ENCODE peak calls at places on chromosomes 2 and 18, in six cellular contexts. One of them, this sample, is unnamed.

GRCh38 chr2:61536086-61536722 is 2.0 kb downstream of the XPO1 start:
- DNase-seq in neuronal stem cell: no peak
- DNase-seq in mesenchymal stem cell: peak
- DNase-seq in IMR-90: peak
- DNase-seq in H1: no peak
- DNase-seq in trophoblast cell: no peak
- DNase-seq in this sample: no peak

GRCh38 chr2:154699560-154699901 is 1.0 kb downstream of the KCNJ3 start:
- DNase-seq in neuronal stem cell: no peak
- DNase-seq in mesenchymal stem cell: no peak
- DNase-seq in IMR-90: no peak
- DNase-seq in H1: no peak
- DNase-seq in trophoblast cell: no peak
- DNase-seq in this sample: no peak

GRCh38 chr2:105438104-105438929 is 39.5 kb upstream of the FHL2 start:
- DNase-seq in neuronal stem cell: no peak
- DNase-seq in mesenchymal stem cell: peak
- DNase-seq in IMR-90: peak
- DNase-seq in H1: no peak
- DNase-seq in trophoblast cell: no peak
- DNase-seq in this sample: no peak

GRCh38 chr2:197159681-197160211 is 150.8 kb downstream of the ANKRD44 start:
- DNase-seq in neuronal stem cell: no peak
- DNase-seq in mesenchymal stem cell: peak
- DNase-seq in IMR-90: peak
- DNase-seq in H1: no peak
- DNase-seq in trophoblast cell: peak
- DNase-seq in this sample: no peak

GRCh38 chr2:240822280-240822847 is 2.3 kb upstream of the KIF1A start:
- DNase-seq in neuronal stem cell: no peak
- DNase-seq in mesenchymal stem cell: no peak
- DNase-seq in IMR-90: no peak
- DNase-seq in H1: no peak
- DNase-seq in trophoblast cell: no peak
- DNase-seq in this sample: no peak

GRCh38 chr2:60586081-60586480 is 32.6 kb upstream of the BCL11A start:
- DNase-seq in neuronal stem cell: no peak
- DNase-seq in mesenchymal stem cell: no peak
- DNase-seq in IMR-90: no peak
- DNase-seq in H1: peak
- DNase-seq in trophoblast cell: no peak
- DNase-seq in this sample: no peak

GRCh38 chr2:172040311-172040710 is 40.6 kb downstream of the METAP1D start:
- DNase-seq in neuronal stem cell: no peak
- DNase-seq in mesenchymal stem cell: no peak
- DNase-seq in IMR-90: no peak
- DNase-seq in H1: no peak
- DNase-seq in trophoblast cell: no peak
- DNase-seq in this sample: no peak

GRCh38 chr18:44342946-44343345 is 337.7 kb upstream of the SETBP1 start:
- DNase-seq in neuronal stem cell: no peak
- DNase-seq in mesenchymal stem cell: no peak
- DNase-seq in IMR-90: no peak
- DNase-seq in H1: no peak
- DNase-seq in trophoblast cell: no peak
- DNase-seq in this sample: no peak

GRCh38 chr18:48733854-48734253 is 195.0 kb downstream of the CTIF start:
- DNase-seq in neuronal stem cell: no peak
- DNase-seq in mesenchymal stem cell: no peak
- DNase-seq in IMR-90: no peak
- DNase-seq in H1: no peak
- DNase-seq in trophoblast cell: no peak
- DNase-seq in this sample: no peak

GRCh38 chr2:215454519-215454918 is 18.7 kb upstream of the FN1 start:
- DNase-seq in neuronal stem cell: peak
- DNase-seq in mesenchymal stem cell: peak
- DNase-seq in IMR-90: no peak
- DNase-seq in H1: no peak
- DNase-seq in trophoblast cell: peak
- DNase-seq in this sample: no peak

GRCh38 chr2:69375494-69376353 is 11.3 kb downstream of the GFPT1 start:
- DNase-seq in neuronal stem cell: no peak
- DNase-seq in mesenchymal stem cell: peak
- DNase-seq in IMR-90: peak
- DNase-seq in H1: no peak
- DNase-seq in trophoblast cell: peak
- DNase-seq in this sample: no peak

GRCh38 chr2:168687314-168687713 is 115.1 kb upstream of the NOSTRIN start:
- DNase-seq in neuronal stem cell: no peak
- DNase-seq in mesenchymal stem cell: peak
- DNase-seq in IMR-90: peak
- DNase-seq in H1: no peak
- DNase-seq in trophoblast cell: peak
- DNase-seq in this sample: no peak

GRCh38 chr18:3447035-3447894 is 2.7 kb upstream of the TGIF1 start:
- DNase-seq in neuronal stem cell: no peak
- DNase-seq in mesenchymal stem cell: peak
- DNase-seq in IMR-90: peak
- DNase-seq in H1: peak
- DNase-seq in trophoblast cell: peak
- DNase-seq in this sample: peak

GRCh38 chr2:2843969-2844548 is 513.0 kb upstream of the MYT1L start:
- DNase-seq in neuronal stem cell: no peak
- DNase-seq in mesenchymal stem cell: no peak
- DNase-seq in IMR-90: no peak
- DNase-seq in H1: no peak
- DNase-seq in trophoblast cell: peak
- DNase-seq in this sample: no peak

GRCh38 chr2:84546551-84546950 is 30.3 kb downstream of the DNAH6 start:
- DNase-seq in neuronal stem cell: no peak
- DNase-seq in mesenchymal stem cell: no peak
- DNase-seq in IMR-90: no peak
- DNase-seq in H1: no peak
- DNase-seq in trophoblast cell: no peak
- DNase-seq in this sample: no peak

GRCh38 chr2:176421291-176422050 is 152.2 kb downstream of the MTX2 start:
- DNase-seq in neuronal stem cell: no peak
- DNase-seq in mesenchymal stem cell: peak
- DNase-seq in IMR-90: peak
- DNase-seq in H1: no peak
- DNase-seq in trophoblast cell: peak
- DNase-seq in this sample: no peak

GRCh38 chr2:35978218-35978617 is 377.4 kb upstream of the CRIM1 start:
- DNase-seq in neuronal stem cell: no peak
- DNase-seq in mesenchymal stem cell: peak
- DNase-seq in IMR-90: no peak
- DNase-seq in H1: no peak
- DNase-seq in trophoblast cell: no peak
- DNase-seq in this sample: no peak

GRCh38 chr2:8642332-8643078 is 39.4 kb upstream of the ID2 start:
- DNase-seq in neuronal stem cell: peak
- DNase-seq in mesenchymal stem cell: no peak
- DNase-seq in IMR-90: no peak
- DNase-seq in H1: no peak
- DNase-seq in trophoblast cell: peak
- DNase-seq in this sample: no peak

GRCh38 chr2:135245055-135245454 is 193.0 kb downstream of the RAB3GAP1 start:
- DNase-seq in neuronal stem cell: no peak
- DNase-seq in mesenchymal stem cell: peak
- DNase-seq in IMR-90: peak
- DNase-seq in H1: no peak
- DNase-seq in trophoblast cell: peak
- DNase-seq in this sample: no peak

GRCh38 chr2:54422072-54422581 is 34.0 kb upstream of the SPTBN1 start:
- DNase-seq in neuronal stem cell: no peak
- DNase-seq in mesenchymal stem cell: no peak
- DNase-seq in IMR-90: no peak
- DNase-seq in H1: no peak
- DNase-seq in trophoblast cell: no peak
- DNase-seq in this sample: no peak

GRCh38 chr2:195407782-195408181 is 249.2 kb upstream of the SLC39A10 start:
- DNase-seq in neuronal stem cell: no peak
- DNase-seq in mesenchymal stem cell: peak
- DNase-seq in IMR-90: peak
- DNase-seq in H1: no peak
- DNase-seq in trophoblast cell: peak
- DNase-seq in this sample: no peak

GRCh38 chr2:124193706-124194105 is 168.6 kb downstream of the CNTNAP5 start:
- DNase-seq in neuronal stem cell: no peak
- DNase-seq in mesenchymal stem cell: no peak
- DNase-seq in IMR-90: no peak
- DNase-seq in H1: no peak
- DNase-seq in trophoblast cell: no peak
- DNase-seq in this sample: no peak

GRCh38 chr2:42087857-42088195 is 40.0 kb downstream of the PKDCC start:
- DNase-seq in neuronal stem cell: no peak
- DNase-seq in mesenchymal stem cell: no peak
- DNase-seq in IMR-90: no peak
- DNase-seq in H1: no peak
- DNase-seq in trophoblast cell: no peak
- DNase-seq in this sample: no peak

GRCh38 chr18:67310826-67311225 is 205.7 kb downstream of the DSEL start:
- DNase-seq in neuronal stem cell: no peak
- DNase-seq in mesenchymal stem cell: peak
- DNase-seq in IMR-90: peak
- DNase-seq in H1: no peak
- DNase-seq in trophoblast cell: no peak
- DNase-seq in this sample: no peak

GRCh38 chr2:143560724-143561123 is 431.5 kb downstream of the ARHGAP15 start:
- DNase-seq in neuronal stem cell: no peak
- DNase-seq in mesenchymal stem cell: no peak
- DNase-seq in IMR-90: no peak
- DNase-seq in H1: no peak
- DNase-seq in trophoblast cell: no peak
- DNase-seq in this sample: no peak

GRCh38 chr2:121080013-121080772 is 204.8 kb downstream of the TFCP2L1 start:
- DNase-seq in neuronal stem cell: peak
- DNase-seq in mesenchymal stem cell: peak
- DNase-seq in IMR-90: peak
- DNase-seq in H1: peak
- DNase-seq in trophoblast cell: peak
- DNase-seq in this sample: peak

GRCh38 chr2:238107525-238108422 is 7.6 kb downstream of the ESPNL start:
- DNase-seq in neuronal stem cell: no peak
- DNase-seq in mesenchymal stem cell: no peak
- DNase-seq in IMR-90: no peak
- DNase-seq in H1: peak
- DNase-seq in trophoblast cell: peak
- DNase-seq in this sample: peak

GRCh38 chr2:86243272-86243671 is 44.0 kb downstream of the MRPL35 start:
- DNase-seq in neuronal stem cell: no peak
- DNase-seq in mesenchymal stem cell: no peak
- DNase-seq in IMR-90: no peak
- DNase-seq in H1: no peak
- DNase-seq in trophoblast cell: no peak
- DNase-seq in this sample: no peak

GRCh38 chr2:241738040-241738686 is 3.7 kb downstream of the D2HGDH start:
- DNase-seq in neuronal stem cell: no peak
- DNase-seq in mesenchymal stem cell: no peak
- DNase-seq in IMR-90: no peak
- DNase-seq in H1: no peak
- DNase-seq in trophoblast cell: no peak
- DNase-seq in this sample: no peak

GRCh38 chr2:60675309-60675708 is 80.8 kb upstream of the PAPOLG start:
- DNase-seq in neuronal stem cell: no peak
- DNase-seq in mesenchymal stem cell: no peak
- DNase-seq in IMR-90: no peak
- DNase-seq in H1: no peak
- DNase-seq in trophoblast cell: no peak
- DNase-seq in this sample: no peak

GRCh38 chr2:42229949-42230348 is 60.8 kb downstream of the EML4 start:
- DNase-seq in neuronal stem cell: no peak
- DNase-seq in mesenchymal stem cell: no peak
- DNase-seq in IMR-90: no peak
- DNase-seq in H1: no peak
- DNase-seq in trophoblast cell: no peak
- DNase-seq in this sample: no peak

DNA sequence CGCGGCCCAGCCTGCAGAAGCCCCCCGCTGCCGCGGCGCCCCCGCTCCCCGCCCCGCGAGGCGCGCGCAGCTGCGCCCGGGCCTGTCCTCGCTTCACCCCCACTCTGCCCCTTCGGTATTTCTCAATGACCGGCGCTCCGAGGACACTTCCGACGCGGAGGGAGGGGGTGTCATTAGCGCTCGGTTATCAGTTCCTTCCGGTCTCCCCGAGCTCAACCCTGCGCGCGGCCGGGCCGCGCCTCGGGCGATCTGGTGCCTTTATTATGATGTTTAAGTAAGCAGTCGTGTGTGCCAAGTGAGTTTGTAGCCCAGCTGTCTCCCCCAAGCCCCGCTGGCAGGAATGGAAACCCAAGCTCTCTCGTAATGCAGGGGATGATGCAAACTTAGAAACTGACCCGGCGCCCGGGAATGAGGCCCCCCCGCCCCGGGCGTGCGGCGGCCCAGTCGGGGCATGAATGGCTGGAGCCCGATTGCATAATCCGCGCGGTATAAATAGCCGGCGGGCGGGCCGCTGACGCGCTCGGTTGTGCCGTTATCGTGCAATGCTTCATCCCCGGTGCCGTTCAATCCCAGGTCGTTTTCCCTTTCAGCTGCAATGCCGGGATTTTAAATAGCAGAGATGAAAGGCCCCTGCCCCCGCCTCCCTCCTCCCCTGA is 3.9 kb upstream of the SPRED2 start:
- DNase-seq in neuronal stem cell: peak
- DNase-seq in mesenchymal stem cell: peak
- DNase-seq in IMR-90: peak
- DNase-seq in H1: peak
- DNase-seq in trophoblast cell: peak
- DNase-seq in this sample: peak
- H4K91ac ChIP-seq in neuronal stem cell: no peak
- H4K91ac ChIP-seq in mesenchymal stem cell: peak
- H4K91ac ChIP-seq in IMR-90: peak
- H4K91ac ChIP-seq in H1: peak
- H4K91ac ChIP-seq in trophoblast cell: peak
- H4K91ac ChIP-seq in this sample: no peak

GRCh38 chr2:47905454-47906260 is 641 bp downstream of the FBXO11 start:
- DNase-seq in neuronal stem cell: peak
- DNase-seq in mesenchymal stem cell: peak
- DNase-seq in IMR-90: peak
- DNase-seq in H1: peak
- DNase-seq in trophoblast cell: peak
- DNase-seq in this sample: peak
- H4K8ac ChIP-seq in neuronal stem cell: peak
- H4K8ac ChIP-seq in mesenchymal stem cell: peak
- H4K8ac ChIP-seq in IMR-90: peak
- H4K8ac ChIP-seq in H1: peak
- H4K8ac ChIP-seq in trophoblast cell: peak
- H4K8ac ChIP-seq in this sample: no peak

GRCh38 chr2:26599387-26599786 is 41.8 kb downstream of the CIB4 start:
- DNase-seq in neuronal stem cell: no peak
- DNase-seq in mesenchymal stem cell: no peak
- DNase-seq in IMR-90: no peak
- DNase-seq in H1: no peak
- DNase-seq in trophoblast cell: no peak
- DNase-seq in this sample: no peak
- H4K91ac ChIP-seq in neuronal stem cell: no peak
- H4K91ac ChIP-seq in mesenchymal stem cell: no peak
- H4K91ac ChIP-seq in IMR-90: no peak
- H4K91ac ChIP-seq in H1: no peak
- H4K91ac ChIP-seq in trophoblast cell: no peak
- H4K91ac ChIP-seq in this sample: no peak

GRCh38 chr2:22377251-22377650 is 1007.7 kb upstream of the KLHL29 start:
- DNase-seq in neuronal stem cell: no peak
- DNase-seq in mesenchymal stem cell: peak
- DNase-seq in IMR-90: no peak
- DNase-seq in H1: no peak
- DNase-seq in trophoblast cell: no peak
- DNase-seq in this sample: no peak

GRCh38 chr2:22382439-22383169 is 1002.4 kb upstream of the KLHL29 start:
- DNase-seq in neuronal stem cell: peak
- DNase-seq in mesenchymal stem cell: no peak
- DNase-seq in IMR-90: no peak
- DNase-seq in H1: no peak
- DNase-seq in trophoblast cell: no peak
- DNase-seq in this sample: no peak
- H4K8ac ChIP-seq in neuronal stem cell: no peak
- H4K8ac ChIP-seq in mesenchymal stem cell: no peak
- H4K8ac ChIP-seq in IMR-90: no peak
- H4K8ac ChIP-seq in H1: peak
- H4K8ac ChIP-seq in trophoblast cell: no peak
- H4K8ac ChIP-seq in this sample: no peak